ENCODE peak calls at places on chromosomes 5 and 9, in ten cellular contexts. One of them, this sample, is unnamed.

GRCh38 chr9:124778575-124779367 is 1.8 kb downstream of the OLFML2A start:
- DNase-seq in natural killer cell: no peak
- DNase-seq in AG10803: no peak
- DNase-seq in neural progenitor cell: no peak
- DNase-seq in SK-N-SH: no peak
- DNase-seq in ascending aorta: no peak
- DNase-seq in fibroblast of mammary gland: peak
- DNase-seq in astrocyte of the spinal cord: no peak
- DNase-seq in body of pancreas: no peak
- DNase-seq in CD4-positive, alpha-beta T cell: no peak
- DNase-seq in this sample: no peak

GRCh38 chr9:120308495-120308894 is 271.5 kb downstream of the CDK5RAP2 start:
- DNase-seq in natural killer cell: no peak
- DNase-seq in body of pancreas: no peak
- DNase-seq in ascending aorta: no peak
- DNase-seq in AG10803: no peak
- DNase-seq in fibroblast of mammary gland: no peak
- DNase-seq in neural progenitor cell: no peak
- DNase-seq in SK-N-SH: no peak
- DNase-seq in astrocyte of the spinal cord: no peak
- DNase-seq in CD4-positive, alpha-beta T cell: no peak
- DNase-seq in this sample: no peak

GRCh38 chr5:1038417-1039209 is 30.0 kb downstream of the NKD2 start:
- DNase-seq in astrocyte of the spinal cord: no peak
- DNase-seq in ascending aorta: no peak
- DNase-seq in SK-N-SH: peak
- DNase-seq in AG10803: no peak
- DNase-seq in CD4-positive, alpha-beta T cell: no peak
- DNase-seq in neural progenitor cell: no peak
- DNase-seq in body of pancreas: no peak
- DNase-seq in fibroblast of mammary gland: no peak
- DNase-seq in natural killer cell: no peak
- DNase-seq in this sample: peak

GRCh38 chr9:123411191-123411590 is 55.2 kb downstream of the CRB2 start:
- DNase-seq in astrocyte of the spinal cord: no peak
- DNase-seq in AG10803: no peak
- DNase-seq in SK-N-SH: no peak
- DNase-seq in neural progenitor cell: no peak
- DNase-seq in natural killer cell: no peak
- DNase-seq in ascending aorta: no peak
- DNase-seq in CD4-positive, alpha-beta T cell: no peak
- DNase-seq in fibroblast of mammary gland: no peak
- DNase-seq in body of pancreas: no peak
- DNase-seq in this sample: no peak

GRCh38 chr5:170745481-170746061 is 38.0 kb upstream of the GABRP start:
- DNase-seq in neural progenitor cell: peak
- DNase-seq in ascending aorta: no peak
- DNase-seq in AG10803: peak
- DNase-seq in body of pancreas: no peak
- DNase-seq in astrocyte of the spinal cord: no peak
- DNase-seq in natural killer cell: no peak
- DNase-seq in fibroblast of mammary gland: no peak
- DNase-seq in CD4-positive, alpha-beta T cell: no peak
- DNase-seq in SK-N-SH: peak
- DNase-seq in this sample: no peak

GRCh38 chr9:99601506-99601905 is 220.2 kb upstream of the NR4A3 start:
- DNase-seq in body of pancreas: no peak
- DNase-seq in neural progenitor cell: no peak
- DNase-seq in SK-N-SH: no peak
- DNase-seq in fibroblast of mammary gland: peak
- DNase-seq in AG10803: no peak
- DNase-seq in CD4-positive, alpha-beta T cell: no peak
- DNase-seq in astrocyte of the spinal cord: no peak
- DNase-seq in natural killer cell: no peak
- DNase-seq in ascending aorta: no peak
- DNase-seq in this sample: no peak

GRCh38 chr9:69546265-69546664 is 125.9 kb downstream of the APBA1 start:
- DNase-seq in body of pancreas: no peak
- DNase-seq in SK-N-SH: peak
- DNase-seq in fibroblast of mammary gland: peak
- DNase-seq in ascending aorta: no peak
- DNase-seq in neural progenitor cell: peak
- DNase-seq in CD4-positive, alpha-beta T cell: no peak
- DNase-seq in natural killer cell: no peak
- DNase-seq in AG10803: peak
- DNase-seq in astrocyte of the spinal cord: peak
- DNase-seq in this sample: no peak

GRCh38 chr5:9905661-9906060 is 275.5 kb upstream of the TAS2R1 start:
- DNase-seq in natural killer cell: no peak
- DNase-seq in astrocyte of the spinal cord: peak
- DNase-seq in AG10803: no peak
- DNase-seq in SK-N-SH: no peak
- DNase-seq in ascending aorta: no peak
- DNase-seq in CD4-positive, alpha-beta T cell: no peak
- DNase-seq in fibroblast of mammary gland: no peak
- DNase-seq in body of pancreas: no peak
- DNase-seq in neural progenitor cell: no peak
- DNase-seq in this sample: no peak

GRCh38 chr5:137858223-137858916 is 9.3 kb upstream of the MYOT start:
- DNase-seq in SK-N-SH: no peak
- DNase-seq in AG10803: peak
- DNase-seq in astrocyte of the spinal cord: no peak
- DNase-seq in fibroblast of mammary gland: peak
- DNase-seq in CD4-positive, alpha-beta T cell: no peak
- DNase-seq in body of pancreas: no peak
- DNase-seq in neural progenitor cell: no peak
- DNase-seq in ascending aorta: no peak
- DNase-seq in natural killer cell: no peak
- DNase-seq in this sample: no peak

GRCh38 chr5:120446068-120446492 is 18.0 kb upstream of the PRR16 start:
- DNase-seq in neural progenitor cell: no peak
- DNase-seq in AG10803: peak
- DNase-seq in fibroblast of mammary gland: peak
- DNase-seq in SK-N-SH: no peak
- DNase-seq in natural killer cell: no peak
- DNase-seq in astrocyte of the spinal cord: peak
- DNase-seq in ascending aorta: no peak
- DNase-seq in CD4-positive, alpha-beta T cell: no peak
- DNase-seq in body of pancreas: no peak
- DNase-seq in this sample: no peak

GRCh38 chr5:115888027-115888426 is 46.3 kb downstream of the AP3S1 start:
- DNase-seq in AG10803: peak
- DNase-seq in neural progenitor cell: no peak
- DNase-seq in fibroblast of mammary gland: peak
- DNase-seq in CD4-positive, alpha-beta T cell: no peak
- DNase-seq in SK-N-SH: no peak
- DNase-seq in natural killer cell: no peak
- DNase-seq in body of pancreas: no peak
- DNase-seq in ascending aorta: no peak
- DNase-seq in astrocyte of the spinal cord: peak
- DNase-seq in this sample: no peak
- TF ChIP-seq CTCF in AG10803: peak
- TF ChIP-seq CTCF in neural progenitor cell: peak
- TF ChIP-seq CTCF in fibroblast of mammary gland: no peak
- TF ChIP-seq CTCF in CD4-positive, alpha-beta T cell: no peak
- TF ChIP-seq CTCF in SK-N-SH: peak
- TF ChIP-seq CTCF in natural killer cell: no peak
- TF ChIP-seq CTCF in body of pancreas: peak
- TF ChIP-seq CTCF in ascending aorta: no peak
- TF ChIP-seq CTCF in astrocyte of the spinal cord: no peak
- TF ChIP-seq CTCF in this sample: no peak

GRCh38 chr9:126219166-126219565 is 107.5 kb upstream of the MVB12B start:
- DNase-seq in AG10803: no peak
- DNase-seq in CD4-positive, alpha-beta T cell: no peak
- DNase-seq in SK-N-SH: no peak
- DNase-seq in natural killer cell: no peak
- DNase-seq in fibroblast of mammary gland: no peak
- DNase-seq in astrocyte of the spinal cord: no peak
- DNase-seq in ascending aorta: no peak
- DNase-seq in neural progenitor cell: no peak
- DNase-seq in body of pancreas: no peak
- DNase-seq in this sample: no peak

GRCh38 chr9:126217797-126218196 is 108.8 kb upstream of the MVB12B start:
- DNase-seq in body of pancreas: no peak
- DNase-seq in CD4-positive, alpha-beta T cell: no peak
- DNase-seq in fibroblast of mammary gland: no peak
- DNase-seq in natural killer cell: no peak
- DNase-seq in astrocyte of the spinal cord: no peak
- DNase-seq in ascending aorta: no peak
- DNase-seq in AG10803: no peak
- DNase-seq in neural progenitor cell: no peak
- DNase-seq in SK-N-SH: no peak
- DNase-seq in this sample: no peak

GRCh38 chr9:126218726-126219125 is 107.9 kb upstream of the MVB12B start:
- DNase-seq in natural killer cell: no peak
- DNase-seq in SK-N-SH: no peak
- DNase-seq in ascending aorta: no peak
- DNase-seq in neural progenitor cell: no peak
- DNase-seq in body of pancreas: no peak
- DNase-seq in AG10803: no peak
- DNase-seq in CD4-positive, alpha-beta T cell: no peak
- DNase-seq in fibroblast of mammary gland: no peak
- DNase-seq in astrocyte of the spinal cord: no peak
- DNase-seq in this sample: no peak

GRCh38 chr9:126221480-126221879 is 105.1 kb upstream of the MVB12B start:
- DNase-seq in CD4-positive, alpha-beta T cell: no peak
- DNase-seq in SK-N-SH: no peak
- DNase-seq in ascending aorta: no peak
- DNase-seq in body of pancreas: no peak
- DNase-seq in fibroblast of mammary gland: no peak
- DNase-seq in astrocyte of the spinal cord: no peak
- DNase-seq in neural progenitor cell: no peak
- DNase-seq in AG10803: no peak
- DNase-seq in natural killer cell: no peak
- DNase-seq in this sample: no peak

DNA sequence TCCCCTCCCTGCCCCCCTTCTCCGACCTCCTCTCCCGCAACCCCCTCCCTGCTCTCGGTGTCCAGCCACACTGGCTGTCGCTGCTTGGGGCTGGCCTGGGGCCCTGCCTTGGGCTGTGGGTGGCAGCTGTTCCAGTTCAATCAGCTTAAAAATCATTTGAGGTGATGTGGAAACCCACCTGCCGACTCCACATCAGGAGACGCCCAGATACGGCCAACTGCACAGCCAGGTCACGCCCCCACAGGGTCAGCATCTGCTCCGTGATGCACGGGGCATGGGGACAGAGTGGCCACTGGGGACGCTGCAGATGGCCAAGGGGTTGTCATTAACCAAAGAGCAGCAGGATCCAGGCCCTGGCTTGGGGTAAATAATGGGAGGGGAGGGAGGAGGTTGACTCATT is 106.9 kb upstream of the MVB12B start:
- DNase-seq in ascending aorta: no peak
- DNase-seq in astrocyte of the spinal cord: no peak
- DNase-seq in neural progenitor cell: peak
- DNase-seq in fibroblast of mammary gland: no peak
- DNase-seq in AG10803: no peak
- DNase-seq in SK-N-SH: no peak
- DNase-seq in body of pancreas: no peak
- DNase-seq in CD4-positive, alpha-beta T cell: no peak
- DNase-seq in natural killer cell: no peak
- DNase-seq in this sample: no peak
- TF ChIP-seq CTCF in ascending aorta: no peak
- TF ChIP-seq CTCF in astrocyte of the spinal cord: no peak
- TF ChIP-seq CTCF in neural progenitor cell: peak
- TF ChIP-seq CTCF in fibroblast of mammary gland: no peak
- TF ChIP-seq CTCF in AG10803: no peak
- TF ChIP-seq CTCF in SK-N-SH: no peak
- TF ChIP-seq CTCF in body of pancreas: no peak
- TF ChIP-seq CTCF in CD4-positive, alpha-beta T cell: no peak
- TF ChIP-seq CTCF in natural killer cell: no peak
- TF ChIP-seq CTCF in this sample: no peak

GRCh38 chr9:130693426-130694191 is at the start of gene EXOSC2:
- DNase-seq in fibroblast of mammary gland: peak
- DNase-seq in astrocyte of the spinal cord: peak
- DNase-seq in AG10803: peak
- DNase-seq in natural killer cell: peak
- DNase-seq in ascending aorta: peak
- DNase-seq in CD4-positive, alpha-beta T cell: peak
- DNase-seq in SK-N-SH: peak
- DNase-seq in neural progenitor cell: peak
- DNase-seq in body of pancreas: peak
- DNase-seq in this sample: peak

GRCh38 chr9:130694205-130694604 is 625 bp downstream of the EXOSC2 start:
- DNase-seq in CD4-positive, alpha-beta T cell: no peak
- DNase-seq in AG10803: no peak
- DNase-seq in astrocyte of the spinal cord: no peak
- DNase-seq in ascending aorta: no peak
- DNase-seq in neural progenitor cell: no peak
- DNase-seq in fibroblast of mammary gland: no peak
- DNase-seq in natural killer cell: no peak
- DNase-seq in SK-N-SH: no peak
- DNase-seq in body of pancreas: no peak
- DNase-seq in this sample: no peak

GRCh38 chr9:130693101-130693425 is 517 bp upstream of the EXOSC2 start:
- DNase-seq in body of pancreas: no peak
- DNase-seq in neural progenitor cell: no peak
- DNase-seq in fibroblast of mammary gland: no peak
- DNase-seq in natural killer cell: no peak
- DNase-seq in astrocyte of the spinal cord: no peak
- DNase-seq in ascending aorta: no peak
- DNase-seq in AG10803: no peak
- DNase-seq in CD4-positive, alpha-beta T cell: no peak
- DNase-seq in SK-N-SH: no peak
- DNase-seq in this sample: no peak

GRCh38 chr9:130689937-130690700 is 3.5 kb upstream of the EXOSC2 start:
- DNase-seq in fibroblast of mammary gland: peak
- DNase-seq in ascending aorta: no peak
- DNase-seq in CD4-positive, alpha-beta T cell: no peak
- DNase-seq in AG10803: peak
- DNase-seq in neural progenitor cell: peak
- DNase-seq in SK-N-SH: peak
- DNase-seq in natural killer cell: no peak
- DNase-seq in astrocyte of the spinal cord: peak
- DNase-seq in body of pancreas: peak
- DNase-seq in this sample: no peak

GRCh38 chr9:130692365-130692764 is 1.2 kb upstream of the EXOSC2 start:
- DNase-seq in AG10803: no peak
- DNase-seq in ascending aorta: no peak
- DNase-seq in fibroblast of mammary gland: peak
- DNase-seq in CD4-positive, alpha-beta T cell: no peak
- DNase-seq in astrocyte of the spinal cord: peak
- DNase-seq in neural progenitor cell: peak
- DNase-seq in body of pancreas: no peak
- DNase-seq in SK-N-SH: peak
- DNase-seq in natural killer cell: no peak
- DNase-seq in this sample: no peak
- TF ChIP-seq CTCF in AG10803: no peak
- TF ChIP-seq CTCF in ascending aorta: no peak
- TF ChIP-seq CTCF in fibroblast of mammary gland: peak
- TF ChIP-seq CTCF in CD4-positive, alpha-beta T cell: no peak
- TF ChIP-seq CTCF in astrocyte of the spinal cord: peak
- TF ChIP-seq CTCF in neural progenitor cell: peak
- TF ChIP-seq CTCF in body of pancreas: no peak
- TF ChIP-seq CTCF in SK-N-SH: peak
- TF ChIP-seq CTCF in natural killer cell: no peak
- TF ChIP-seq CTCF in this sample: no peak

DNA sequence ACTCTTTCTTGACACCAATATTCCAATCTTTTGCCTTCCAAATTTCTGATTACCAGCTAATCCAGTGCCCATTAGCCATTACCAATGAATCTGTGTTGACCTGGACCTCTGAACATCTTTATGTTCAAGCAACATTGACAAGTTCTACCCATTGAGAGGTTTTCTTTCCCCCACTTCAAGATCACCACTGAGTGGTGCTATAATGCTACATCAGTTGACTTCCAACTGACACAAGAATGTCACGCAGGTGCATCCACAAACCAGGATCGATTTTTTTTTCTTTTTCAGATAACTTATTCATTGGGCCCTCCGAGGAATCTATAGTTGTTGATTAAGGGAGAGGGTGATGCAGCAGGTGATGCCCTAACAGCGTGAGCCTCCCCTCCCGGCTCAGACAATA is 102.6 kb downstream of the SLC1A3 start:
- DNase-seq in neural progenitor cell: no peak
- DNase-seq in fibroblast of mammary gland: no peak
- DNase-seq in astrocyte of the spinal cord: no peak
- DNase-seq in ascending aorta: no peak
- DNase-seq in natural killer cell: no peak
- DNase-seq in CD4-positive, alpha-beta T cell: no peak
- DNase-seq in SK-N-SH: no peak
- DNase-seq in AG10803: no peak
- DNase-seq in body of pancreas: no peak
- DNase-seq in this sample: no peak
- TF ChIP-seq CTCF in neural progenitor cell: peak
- TF ChIP-seq CTCF in fibroblast of mammary gland: no peak
- TF ChIP-seq CTCF in astrocyte of the spinal cord: no peak
- TF ChIP-seq CTCF in ascending aorta: no peak
- TF ChIP-seq CTCF in natural killer cell: no peak
- TF ChIP-seq CTCF in CD4-positive, alpha-beta T cell: no peak
- TF ChIP-seq CTCF in SK-N-SH: no peak
- TF ChIP-seq CTCF in AG10803: no peak
- TF ChIP-seq CTCF in body of pancreas: no peak
- TF ChIP-seq CTCF in this sample: no peak

This sample was measured in CD14-positive monocyte.